ENCODE peak calls at places on chromosomes 3 and 15, in ten cellular contexts. L is mammary epithelial cell; C is activated CD4-positive, CD25-positive, alpha-beta regulatory T cell treated with anti-CD3 and anti-CD28 coated beads, Interleukin-2, amount 50 U/mL, for 16 hours; P is hippocampal formation; O is activated T-cell treated with anti-CD3 and anti-CD28 coated beads for 48 hours; Z is cerebellum; X is germinal center; V is NCI-H510A treated with DMSO at 0.1 percent for 48 hours; I is Kasumi-1; U is SK-N-SH. Y is an unnamed sample.

GRCh38 chr3:194937751-194938358 is 252.2 kb downstream of the FAM43A start:
- DNase-seq in L (no peak), C (no peak), P (no peak), O (no peak), Z (no peak), X (no peak), V (no peak), I (no peak), U (no peak), Y (no peak)

GRCh38 chr3:126964261-126964660 is 18.7 kb upstream of the PLXNA1 start:
- DNase-seq in L (no peak), C (no peak), P (no peak), O (no peak), Z (no peak), X (no peak), V (no peak), I (no peak), U (no peak), Y (no peak)

GRCh38 chr3:179969525-179969924 is 67.2 kb downstream of the PEX5L start:
- DNase-seq in L (peak), C (no peak), P (no peak), O (no peak), Z (no peak), X (no peak), V (peak), I (no peak), U (no peak), Y (peak)

GRCh38 chr15:31332020-31332680 is 5.5 kb downstream of the KLF13 start:
- DNase-seq in L (no peak), C (no peak), P (no peak), O (no peak), Z (no peak), X (no peak), V (no peak), I (no peak), U (peak), Y (no peak)

GRCh38 chr15:75844629-75845390 is 1.6 kb downstream of the UBE2Q2 start:
- DNase-seq in L (no peak), C (no peak), P (no peak), O (no peak), Z (no peak), X (no peak), V (no peak), I (peak), U (no peak), Y (no peak)

GRCh38 chr3:157159037-157159761 is 748 bp downstream of the CCNL1 start:
- DNase-seq in L (peak), C (peak), P (peak), O (peak), Z (peak), X (peak), V (peak), I (peak), U (peak), Y (peak)

GRCh38 chr15:82910721-82911120 is 41.8 kb downstream of the HOMER2 start:
- DNase-seq in L (no peak), C (no peak), P (no peak), O (no peak), Z (no peak), X (no peak), V (no peak), I (no peak), U (no peak), Y (no peak)

GRCh38 chr3:43074482-43074881 is 31.4 kb downstream of the POMGNT2 start:
- DNase-seq in L (no peak), C (no peak), P (no peak), O (no peak), Z (no peak), X (no peak), V (no peak), I (no peak), U (no peak), Y (no peak)

GRCh38 chr15:44099671-44100070 is 95.4 kb downstream of the FRMD5 start:
- DNase-seq in L (no peak), C (no peak), P (no peak), O (no peak), Z (no peak), X (no peak), V (no peak), I (no peak), U (no peak), Y (no peak)

GRCh38 chr15:47301481-47301880 is 415.8 kb upstream of the SEMA6D start:
- DNase-seq in L (no peak), C (no peak), P (no peak), O (no peak), Z (no peak), X (no peak), V (peak), I (no peak), U (no peak), Y (peak)

GRCh38 chr3:160739079-160739478 is 17.0 kb upstream of the PPM1L start:
- DNase-seq in L (no peak), C (no peak), P (no peak), O (no peak), Z (no peak), X (no peak), V (no peak), I (no peak), U (no peak), Y (no peak)

GRCh38 chr15:100766225-100767001 is 113.2 kb upstream of the ALDH1A3 start:
- DNase-seq in L (no peak), C (no peak), P (no peak), O (no peak), Z (no peak), X (no peak), V (no peak), I (no peak), U (peak), Y (no peak)

GRCh38 chr3:13174803-13175135 is 101.5 kb upstream of the IQSEC1 start:
- DNase-seq in L (no peak), C (no peak), P (no peak), O (no peak), Z (no peak), X (no peak), V (no peak), I (no peak), U (no peak), Y (no peak)

GRCh38 chr15:74367296-74367854 is at the start of gene CYP11A1:
- DNase-seq in L (no peak), C (no peak), P (no peak), O (no peak), Z (no peak), X (no peak), V (no peak), I (no peak), U (no peak), Y (no peak)

GRCh38 chr3:133655731-133656130 is 6.0 kb downstream of the TOPBP1 start:
- DNase-seq in L (no peak), C (no peak), P (no peak), O (no peak), Z (no peak), X (no peak), V (no peak), I (no peak), U (no peak), Y (no peak)

GRCh38 chr3:111033470-111034108 is 38.0 kb upstream of the NECTIN3 start:
- DNase-seq in L (no peak), C (no peak), P (no peak), O (no peak), Z (no peak), X (no peak), V (no peak), I (no peak), U (no peak), Y (no peak)

GRCh38 chr3:61885414-61885813 is 324.0 kb downstream of the PTPRG start:
- DNase-seq in L (no peak), C (no peak), P (no peak), O (no peak), Z (no peak), X (no peak), V (no peak), I (no peak), U (no peak), Y (no peak)

GRCh38 chr3:16513141-16514020 is at the start of gene RFTN1:
- DNase-seq in L (peak), C (no peak), P (no peak), O (peak), Z (no peak), X (peak), V (no peak), I (peak), U (peak), Y (no peak)

GRCh38 chr15:88651971-88652370 is 13.2 kb downstream of the ISG20 start:
- DNase-seq in L (no peak), C (no peak), P (no peak), O (no peak), Z (no peak), X (no peak), V (no peak), I (no peak), U (no peak), Y (no peak)

GRCh38 chr15:49187537-49188245 is 17.6 kb downstream of the GALK2 start:
- DNase-seq in L (no peak), C (no peak), P (no peak), O (no peak), Z (no peak), X (no peak), V (no peak), I (no peak), U (no peak), Y (no peak)

GRCh38 chr15:90059208-90059985 is 42.9 kb downstream of the IDH2 start:
- DNase-seq in L (no peak), C (peak), P (peak), O (peak), Z (no peak), X (peak), V (peak), I (peak), U (no peak), Y (no peak)

GRCh38 chr3:66303556-66303955 is 82.8 kb downstream of the SLC25A26 start:
- DNase-seq in L (no peak), C (peak), P (no peak), O (no peak), Z (no peak), X (no peak), V (no peak), I (no peak), U (no peak), Y (no peak)

GRCh38 chr15:74482661-74483060 is 21.7 kb upstream of the UBL7 start:
- DNase-seq in L (no peak), C (no peak), P (no peak), O (no peak), Z (peak), X (no peak), V (no peak), I (peak), U (peak), Y (no peak)

GRCh38 chr3:141738636-141739363 is 702 bp downstream of the RNF7 start:
- DNase-seq in L (peak), C (no peak), P (no peak), O (no peak), Z (peak), X (no peak), V (peak), I (peak), U (peak), Y (peak)

GRCh38 chr15:71424765-71425164 is 309.5 kb downstream of the THSD4 start:
- DNase-seq in L (no peak), C (no peak), P (no peak), O (no peak), Z (no peak), X (no peak), V (no peak), I (no peak), U (no peak), Y (no peak)

GRCh38 chr3:4270726-4271125 is 32.4 kb upstream of the SETMAR start:
- DNase-seq in L (no peak), C (no peak), P (no peak), O (no peak), Z (no peak), X (no peak), V (no peak), I (peak), U (no peak), Y (no peak)

GRCh38 chr3:13528217-13528801 is 20.6 kb upstream of the FBLN2 start:
- DNase-seq in L (no peak), C (no peak), P (no peak), O (no peak), Z (no peak), X (no peak), V (peak), I (peak), U (peak), Y (no peak)

GRCh38 chr3:70570584-70570983 is 258.1 kb upstream of the MDFIC2 start:
- DNase-seq in L (no peak), C (no peak), P (no peak), O (no peak), Z (no peak), X (no peak), V (no peak), I (no peak), U (no peak), Y (no peak)

GRCh38 chr3:33751320-33751719 is 33.3 kb upstream of the CLASP2 start:
- DNase-seq in L (peak), C (no peak), P (no peak), O (no peak), Z (no peak), X (no peak), V (no peak), I (no peak), U (no peak), Y (no peak)

GRCh38 chr3:169661567-169662214 is 1.8 kb downstream of the MECOM start:
- DNase-seq in L (peak), C (no peak), P (no peak), O (no peak), Z (no peak), X (no peak), V (peak), I (no peak), U (peak), Y (no peak)

GRCh38 chr3:158771018-158771350 is 30.9 kb upstream of the MFSD1 start:
- DNase-seq in L (no peak), C (no peak), P (no peak), O (no peak), Z (no peak), X (no peak), V (no peak), I (no peak), U (no peak), Y (no peak)

GRCh38 chr3:183427206-183428139 is 946 bp downstream of the MCF2L2 start:
- DNase-seq in L (no peak), C (no peak), P (peak), O (no peak), Z (peak), X (no peak), V (peak), I (no peak), U (peak), Y (peak)